ENCODE peak calls at places on chromosomes 5 and 9, in six cellular contexts. A, I, Z, X, T and K are unnamed samples. For H3K4me1, the result is how much of the 10 kb centered on the place peaks cover.

GRCh38 chr5:125696762-125697161 is 726.4 kb upstream of the GRAMD2B start:
- DNase-seq in I (no peak), Z (no peak), T (no peak), X (peak), A (peak), K (no peak)

GRCh38 chr9:130728721-130729120 is 35.1 kb downstream of the EXOSC2 start:
- DNase-seq in Z (no peak), T (no peak), I (no peak), X (peak), A (no peak), K (no peak)

GRCh38 chr5:141343242-141343952 is at the start of gene PCDHGA3:
- DNase-seq in A (no peak), T (no peak), X (peak), I (no peak), Z (no peak), K (no peak)

GRCh38 chr5:179257190-179257741 is 88.0 kb downstream of the ADAMTS2 start:
- DNase-seq in I (no peak), X (no peak), A (no peak), Z (peak), T (no peak), K (no peak)

GRCh38 chr9:14497476-14497875 is 183.5 kb upstream of the NFIB start:
- DNase-seq in A (peak), Z (no peak), I (no peak), T (no peak), X (no peak), K (no peak)

GRCh38 chr9:37422289-37423104 is at the start of gene GRHPR:
- DNase-seq in Z (peak), T (peak), X (peak), A (peak), I (peak), K (peak)

GRCh38 chr9:88535226-88535931 is 401 bp downstream of the NXNL2 start:
- DNase-seq in I (no peak), Z (peak), A (no peak), X (no peak), T (no peak), K (no peak)

GRCh38 chr9:2260401-2261306 is 245.5 kb downstream of the SMARCA2 start:
- DNase-seq in I (no peak), Z (peak), X (peak), A (no peak), T (no peak), K (no peak)

GRCh38 chr9:130058154-130058553 is 4.4 kb downstream of the GPR107 start:
- DNase-seq in I (no peak), T (no peak), X (no peak), A (no peak), Z (no peak), K (no peak)

GRCh38 chr9:34659592-34660253 is 2.7 kb downstream of the CCL27 start:
- DNase-seq in X (no peak), T (no peak), Z (no peak), I (no peak), A (no peak), K (no peak)

GRCh38 chr5:96259211-96259772 is 173.8 kb downstream of the PCSK1 start:
- DNase-seq in T (no peak), A (no peak), X (peak), Z (no peak), I (no peak), K (no peak)

GRCh38 chr9:88852794-88853193 is 138.5 kb upstream of the S1PR3 start:
- DNase-seq in I (no peak), T (no peak), X (peak), A (peak), Z (no peak), K (no peak)

GRCh38 chr9:35729700-35730485 is 2.1 kb downstream of the TLN1 start:
- DNase-seq in Z (peak), A (peak), X (peak), T (peak), I (peak), K (peak)

GRCh38 chr5:137617806-137618205 is 118.1 kb downstream of the KLHL3 start:
- DNase-seq in T (no peak), X (peak), I (no peak), Z (no peak), A (no peak), K (no peak)

GRCh38 chr5:171311698-171312083 is 2.6 kb downstream of the TLX3 start:
- DNase-seq in X (no peak), T (no peak), A (no peak), Z (no peak), I (no peak), K (no peak)
- H3K4me3 ChIP-seq in X (no peak), T (peak), A (peak), Z (peak), I (peak), K (no peak)

DNA sequence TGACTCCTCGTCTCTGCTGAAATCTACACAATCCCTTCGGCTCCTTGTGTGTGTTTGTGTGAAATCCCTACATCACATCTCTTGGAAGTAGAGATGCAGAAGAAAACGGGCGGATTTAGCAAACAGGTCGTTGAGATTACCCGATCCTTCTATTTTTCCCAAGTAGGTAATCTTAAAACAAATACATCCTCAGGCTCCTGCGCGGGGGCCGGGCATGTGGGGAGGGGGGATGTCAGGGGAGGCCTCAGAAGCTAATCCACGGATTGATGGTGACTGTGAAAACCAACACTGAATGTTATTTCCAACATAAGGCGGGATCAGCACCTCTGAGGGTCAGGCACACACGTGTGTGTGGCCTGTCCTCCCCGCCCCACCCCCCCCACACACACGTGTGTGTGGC is 137.8 kb downstream of the ROR2 start:
- DNase-seq in A (no peak), T (no peak), X (no peak), Z (peak), I (no peak), K (no peak)
- H3K27ac ChIP-seq in A (no peak), T (no peak), X (no peak), Z (no peak), I (no peak), K (no peak)

GRCh38 chr9:698937-699336 is 142.6 kb upstream of the DMRT1 start:
- DNase-seq in X (no peak), I (no peak), Z (no peak), A (no peak), T (no peak), K (no peak)

GRCh38 chr9:700365-701282 is 140.9 kb upstream of the DMRT1 start:
- DNase-seq in I (no peak), T (no peak), X (no peak), A (no peak), Z (no peak), K (no peak)

GRCh38 chr9:696332-697090 is 145.0 kb upstream of the DMRT1 start:
- DNase-seq in I (no peak), X (peak), A (no peak), T (peak), Z (no peak), K (no peak)

GRCh38 chr9:699396-699795 is 142.1 kb upstream of the DMRT1 start:
- DNase-seq in Z (no peak), I (no peak), X (no peak), T (no peak), A (no peak), K (no peak)

DNA sequence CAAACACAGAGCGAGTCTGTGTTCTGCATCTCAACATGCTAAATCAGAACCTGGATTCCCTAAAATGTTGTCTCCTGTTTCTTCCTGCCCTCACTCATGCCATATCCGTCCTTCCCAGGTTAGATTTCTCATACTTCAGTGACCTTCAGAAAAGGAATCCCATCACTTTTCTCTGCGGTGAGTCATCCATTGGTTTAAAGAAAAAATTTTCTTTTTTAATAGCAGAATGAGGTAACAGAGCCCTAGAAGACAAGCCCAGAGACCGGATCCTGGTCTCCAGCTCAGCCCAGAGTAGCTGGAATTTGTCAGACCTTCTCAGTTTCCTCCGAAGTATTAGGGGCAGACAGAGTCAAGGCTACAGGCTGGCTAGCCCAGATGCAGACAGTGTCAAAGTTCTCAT is 143.2 kb upstream of the DMRT1 start:
- DNase-seq in X (peak), T (no peak), A (no peak), I (no peak), Z (no peak), K (no peak)
- H3K4me1 ChIP-seq in X (under half), T (half or more), A (under half), I (under half), Z (under half), K (under half)

DNA sequence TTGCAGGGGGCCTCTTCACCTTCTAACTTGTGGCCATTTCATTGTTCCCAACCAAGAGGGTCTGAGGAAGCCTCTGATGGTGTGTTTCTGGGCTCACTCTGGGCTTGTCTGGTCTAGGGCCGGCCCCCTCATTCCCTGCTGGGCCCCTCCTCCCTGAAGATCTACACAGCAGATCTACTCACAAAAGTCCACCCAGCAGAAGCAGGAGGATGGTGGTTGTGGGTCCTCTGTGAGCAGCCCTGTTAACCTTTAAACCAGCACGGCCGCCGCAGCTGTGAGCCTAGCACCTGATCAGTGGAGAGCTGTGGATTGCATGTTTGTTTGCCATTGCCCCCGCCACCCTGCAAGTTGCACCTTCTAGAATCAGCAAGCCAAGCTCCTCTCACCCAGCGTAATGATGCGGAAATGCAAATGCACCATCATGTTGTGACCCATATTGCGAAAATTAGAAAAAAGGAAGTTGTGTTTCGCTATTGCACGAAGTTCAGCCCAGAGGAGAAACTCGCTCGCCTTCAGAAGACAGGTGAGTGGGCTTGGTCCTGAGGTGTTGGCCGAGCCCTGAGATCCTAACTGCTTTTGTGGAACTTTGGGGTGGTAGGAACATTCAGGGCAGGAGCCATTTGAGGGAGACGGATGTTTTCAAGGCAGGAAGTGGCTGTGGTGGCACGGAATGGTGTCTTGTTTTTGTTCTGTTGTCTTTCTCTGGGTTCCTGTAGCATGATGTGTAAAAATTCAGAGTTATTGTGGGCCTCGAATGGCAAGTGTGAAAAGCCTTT is 16.7 kb downstream of the FGD3 start:
- DNase-seq in T (no peak), A (peak), I (peak), X (no peak), Z (peak), K (peak)
- H3K4me3 ChIP-seq in T (peak), A (peak), I (peak), X (no peak), Z (peak), K (peak)

GRCh38 chr5:139919308-139919707 is 123.7 kb downstream of the PSD2 start:
- DNase-seq in I (no peak), Z (no peak), T (no peak), X (peak), A (no peak), K (no peak)
- H3K27ac ChIP-seq in I (no peak), Z (no peak), T (no peak), X (no peak), A (no peak), K (no peak)